ENCODE peak calls at places on chromosomes 4 and X, in seven cellular contexts. One of them, this sample, is unnamed.

GRCh38 chrX:11352296-11352741 is 59.1 kb downstream of the AMELX start:
- DNase-seq in left lung: no peak
- DNase-seq in aorta: no peak
- DNase-seq in lower lobe of right lung: no peak
- DNase-seq in colonic mucosa: no peak
- DNase-seq in neuronal stem cell: no peak
- DNase-seq in vagina: no peak
- DNase-seq in this sample: no peak

GRCh38 chrX:129115104-129115503 is 408.2 kb downstream of the SMARCA1 start:
- DNase-seq in aorta: no peak
- DNase-seq in lower lobe of right lung: no peak
- DNase-seq in colonic mucosa: peak; percentile 48
- DNase-seq in left lung: no peak
- DNase-seq in neuronal stem cell: no peak
- DNase-seq in vagina: no peak
- DNase-seq in this sample: peak; percentile 31

GRCh38 chr4:125397226-125397625 is 82.5 kb downstream of the FAT4 start:
- DNase-seq in lower lobe of right lung: no peak
- DNase-seq in aorta: no peak
- DNase-seq in left lung: no peak
- DNase-seq in colonic mucosa: no peak
- DNase-seq in vagina: no peak
- DNase-seq in neuronal stem cell: no peak
- DNase-seq in this sample: no peak

GRCh38 chrX:103722505-103722904 is 11.8 kb downstream of the TMEM31 start:
- DNase-seq in lower lobe of right lung: no peak
- DNase-seq in colonic mucosa: no peak
- DNase-seq in vagina: no peak
- DNase-seq in neuronal stem cell: no peak
- DNase-seq in left lung: no peak
- DNase-seq in aorta: no peak
- DNase-seq in this sample: no peak

GRCh38 chrX:47245156-47245555 is 12.3 kb downstream of the USP11 start:
- DNase-seq in lower lobe of right lung: no peak
- DNase-seq in vagina: no peak
- DNase-seq in left lung: no peak
- DNase-seq in aorta: no peak
- DNase-seq in neuronal stem cell: no peak
- DNase-seq in colonic mucosa: no peak
- DNase-seq in this sample: no peak

GRCh38 chr4:3765271-3766206 is 646 bp upstream of the ADRA2C start:
- DNase-seq in left lung: no peak
- DNase-seq in neuronal stem cell: peak; percentile 61
- DNase-seq in lower lobe of right lung: no peak
- DNase-seq in vagina: no peak
- DNase-seq in colonic mucosa: peak; percentile 26
- DNase-seq in aorta: peak; percentile 80
- DNase-seq in this sample: no peak

GRCh38 chr4:142549726-142550463 is 296.2 kb downstream of the INPP4B start:
- DNase-seq in vagina: no peak
- DNase-seq in aorta: no peak
- DNase-seq in left lung: no peak
- DNase-seq in colonic mucosa: no peak
- DNase-seq in lower lobe of right lung: no peak
- DNase-seq in neuronal stem cell: no peak
- DNase-seq in this sample: no peak

GRCh38 chr4:177718514-177718913 is 276.3 kb upstream of the AGA start:
- DNase-seq in aorta: no peak
- DNase-seq in vagina: no peak
- DNase-seq in neuronal stem cell: no peak
- DNase-seq in colonic mucosa: no peak
- DNase-seq in left lung: no peak
- DNase-seq in lower lobe of right lung: no peak
- DNase-seq in this sample: no peak

GRCh38 chr4:155769092-155769491 is 10.3 kb downstream of the GUCY1B1 start:
- DNase-seq in colonic mucosa: no peak
- DNase-seq in neuronal stem cell: no peak
- DNase-seq in left lung: no peak
- DNase-seq in aorta: no peak
- DNase-seq in vagina: no peak
- DNase-seq in lower lobe of right lung: no peak
- DNase-seq in this sample: no peak

GRCh38 chrX:109841869-109842579 is 109.0 kb upstream of the ACSL4 start:
- DNase-seq in left lung: no peak
- DNase-seq in vagina: no peak
- DNase-seq in lower lobe of right lung: no peak
- DNase-seq in aorta: no peak
- DNase-seq in neuronal stem cell: no peak
- DNase-seq in colonic mucosa: no peak
- DNase-seq in this sample: no peak

GRCh38 chr4:92522371-92522770 is 218.6 kb downstream of the GRID2 start:
- DNase-seq in lower lobe of right lung: no peak
- DNase-seq in neuronal stem cell: no peak
- DNase-seq in aorta: no peak
- DNase-seq in left lung: no peak
- DNase-seq in colonic mucosa: no peak
- DNase-seq in vagina: no peak
- DNase-seq in this sample: no peak

GRCh38 chr4:48958582-48958981 is 27.5 kb upstream of the CWH43 start:
- DNase-seq in aorta: no peak
- DNase-seq in vagina: no peak
- DNase-seq in neuronal stem cell: no peak
- DNase-seq in colonic mucosa: no peak
- DNase-seq in left lung: no peak
- DNase-seq in lower lobe of right lung: no peak
- DNase-seq in this sample: no peak

GRCh38 chrX:112941209-112941788 is 100.7 kb upstream of the AMOT start:
- DNase-seq in vagina: no peak
- DNase-seq in left lung: no peak
- DNase-seq in lower lobe of right lung: no peak
- DNase-seq in neuronal stem cell: no peak
- DNase-seq in colonic mucosa: no peak
- DNase-seq in aorta: no peak
- DNase-seq in this sample: no peak

GRCh38 chr4:140090215-140090731 is 63.7 kb downstream of the MAML3 start:
- DNase-seq in colonic mucosa: no peak
- DNase-seq in neuronal stem cell: no peak
- DNase-seq in lower lobe of right lung: no peak
- DNase-seq in left lung: no peak
- DNase-seq in vagina: no peak
- DNase-seq in aorta: no peak
- DNase-seq in this sample: no peak

GRCh38 chrX:103464071-103464773 is 55.1 kb downstream of the RAB40A start:
- DNase-seq in neuronal stem cell: no peak
- DNase-seq in left lung: no peak
- DNase-seq in aorta: no peak
- DNase-seq in lower lobe of right lung: no peak
- DNase-seq in colonic mucosa: no peak
- DNase-seq in vagina: no peak
- DNase-seq in this sample: no peak

GRCh38 chr4:74480267-74480666 is 35.3 kb downstream of the AREG start:
- DNase-seq in lower lobe of right lung: no peak
- DNase-seq in colonic mucosa: no peak
- DNase-seq in aorta: no peak
- DNase-seq in left lung: no peak
- DNase-seq in vagina: no peak
- DNase-seq in neuronal stem cell: no peak
- DNase-seq in this sample: no peak

GRCh38 chrX:75181721-75182120 is 25.6 kb upstream of the ABCB7 start:
- DNase-seq in colonic mucosa: no peak
- DNase-seq in neuronal stem cell: no peak
- DNase-seq in left lung: no peak
- DNase-seq in vagina: no peak
- DNase-seq in aorta: no peak
- DNase-seq in lower lobe of right lung: no peak
- DNase-seq in this sample: no peak

DNA sequence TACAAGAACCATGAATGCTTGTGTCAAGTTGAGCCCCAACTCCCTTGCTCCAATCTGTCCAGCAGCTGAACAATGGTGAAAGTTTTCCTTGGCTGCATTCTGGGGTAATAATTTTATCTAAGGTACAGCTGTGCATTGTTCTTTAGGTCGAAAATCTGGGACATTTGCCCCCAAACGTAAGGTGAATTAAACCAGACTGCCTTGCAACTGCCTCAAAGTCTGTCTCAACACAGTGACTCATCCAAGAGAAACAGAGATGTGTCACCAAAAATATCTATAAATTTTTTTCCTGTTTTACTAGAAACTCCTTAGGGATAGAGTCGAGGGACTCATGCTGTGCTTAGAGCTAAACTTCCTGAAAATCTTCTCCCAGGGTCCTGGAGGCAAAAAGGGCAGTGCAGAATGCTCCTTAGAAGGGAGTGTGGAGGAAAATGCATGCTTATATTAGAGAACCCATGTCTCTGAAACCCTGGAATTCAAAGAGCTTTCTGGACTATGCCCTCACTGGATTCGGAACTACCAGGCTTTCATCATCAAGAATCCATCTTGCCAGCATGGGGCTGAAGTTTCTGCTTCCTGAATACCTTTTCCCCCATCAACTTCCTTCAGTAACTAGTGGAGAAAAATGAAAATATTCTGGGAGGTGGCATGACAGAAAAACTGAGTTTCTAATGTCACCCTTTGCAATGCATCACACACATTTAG is 115.7 kb downstream of the PALLD start:
- DNase-seq in lower lobe of right lung: no peak
- DNase-seq in colonic mucosa: no peak
- DNase-seq in left lung: no peak
- DNase-seq in neuronal stem cell: no peak
- DNase-seq in aorta: no peak
- DNase-seq in vagina: no peak
- DNase-seq in this sample: no peak
- H3K27ac ChIP-seq in lower lobe of right lung: no peak overlapping the region
- H3K27ac ChIP-seq in colonic mucosa: no peak overlapping the region
- H3K27ac ChIP-seq in left lung: no peak overlapping the region
- H3K27ac ChIP-seq in neuronal stem cell: no peak overlapping the region
- H3K27ac ChIP-seq in aorta: no peak overlapping the region
- H3K27ac ChIP-seq in vagina: no peak overlapping the region
- H3K27ac ChIP-seq in this sample: no peak overlapping the region

DNA sequence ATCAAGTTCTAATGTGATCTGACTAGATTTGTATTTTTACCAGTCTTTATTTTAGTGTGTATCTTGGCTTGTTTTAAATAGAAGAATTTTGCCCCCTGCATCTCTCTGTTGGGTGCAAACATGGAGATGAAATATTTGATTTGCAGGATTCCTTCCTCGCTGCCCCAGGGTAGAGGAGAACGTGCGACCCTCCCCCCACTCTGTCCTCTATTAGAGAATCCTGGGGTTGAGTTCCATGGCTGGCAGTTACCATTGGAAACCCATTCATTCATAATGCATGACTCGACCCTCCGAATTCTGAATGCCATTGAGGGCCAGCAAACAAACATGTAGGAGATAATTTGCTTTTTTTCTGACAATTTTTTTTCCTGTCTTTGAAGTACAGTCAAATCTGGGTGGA is 53.7 kb downstream of the TRIM2 start:
- DNase-seq in lower lobe of right lung: no peak
- DNase-seq in left lung: no peak
- DNase-seq in neuronal stem cell: no peak
- DNase-seq in colonic mucosa: no peak
- DNase-seq in aorta: no peak
- DNase-seq in vagina: no peak
- DNase-seq in this sample: no peak
- H3K4me1 ChIP-seq in lower lobe of right lung: no peaks in the 10 kb centered on the region
- H3K4me1 ChIP-seq in left lung: no peaks in the 10 kb centered on the region
- H3K4me1 ChIP-seq in neuronal stem cell: peaks cover 6% of the 10 kb centered on the region
- H3K4me1 ChIP-seq in colonic mucosa: no peaks in the 10 kb centered on the region
- H3K4me1 ChIP-seq in aorta: no peaks in the 10 kb centered on the region
- H3K4me1 ChIP-seq in vagina: peaks cover 24% of the 10 kb centered on the region
- H3K4me1 ChIP-seq in this sample: peaks cover 12% of the 10 kb centered on the region

GRCh38 chr4:26893491-26893890 is 32.9 kb downstream of the STIM2 start:
- DNase-seq in left lung: no peak
- DNase-seq in lower lobe of right lung: no peak
- DNase-seq in aorta: no peak
- DNase-seq in colonic mucosa: no peak
- DNase-seq in neuronal stem cell: no peak
- DNase-seq in vagina: no peak
- DNase-seq in this sample: no peak

GRCh38 chr4:26891867-26892266 is 31.2 kb downstream of the STIM2 start:
- DNase-seq in colonic mucosa: no peak
- DNase-seq in vagina: no peak
- DNase-seq in lower lobe of right lung: no peak
- DNase-seq in left lung: no peak
- DNase-seq in aorta: no peak
- DNase-seq in neuronal stem cell: no peak
- DNase-seq in this sample: no peak

GRCh38 chr4:26891054-26891453 is 30.4 kb downstream of the STIM2 start:
- DNase-seq in neuronal stem cell: no peak
- DNase-seq in colonic mucosa: no peak
- DNase-seq in aorta: no peak
- DNase-seq in vagina: no peak
- DNase-seq in left lung: no peak
- DNase-seq in lower lobe of right lung: no peak
- DNase-seq in this sample: no peak

GRCh38 chr4:26896636-26897035 is 36.0 kb downstream of the STIM2 start:
- DNase-seq in aorta: no peak
- DNase-seq in colonic mucosa: no peak
- DNase-seq in neuronal stem cell: no peak
- DNase-seq in lower lobe of right lung: no peak
- DNase-seq in vagina: no peak
- DNase-seq in left lung: no peak
- DNase-seq in this sample: no peak

GRCh38 chr4:26892480-26893150 is 32.0 kb downstream of the STIM2 start:
- DNase-seq in lower lobe of right lung: no peak
- DNase-seq in aorta: no peak
- DNase-seq in left lung: no peak
- DNase-seq in colonic mucosa: no peak
- DNase-seq in neuronal stem cell: no peak
- DNase-seq in vagina: no peak
- DNase-seq in this sample: no peak
- H3K27ac ChIP-seq in lower lobe of right lung: no peak overlapping the region
- H3K27ac ChIP-seq in aorta: no peak overlapping the region
- H3K27ac ChIP-seq in left lung: no peak overlapping the region
- H3K27ac ChIP-seq in colonic mucosa: no peak overlapping the region
- H3K27ac ChIP-seq in neuronal stem cell: no peak overlapping the region
- H3K27ac ChIP-seq in vagina: no peak overlapping the region
- H3K27ac ChIP-seq in this sample: no peak overlapping the region

DNA sequence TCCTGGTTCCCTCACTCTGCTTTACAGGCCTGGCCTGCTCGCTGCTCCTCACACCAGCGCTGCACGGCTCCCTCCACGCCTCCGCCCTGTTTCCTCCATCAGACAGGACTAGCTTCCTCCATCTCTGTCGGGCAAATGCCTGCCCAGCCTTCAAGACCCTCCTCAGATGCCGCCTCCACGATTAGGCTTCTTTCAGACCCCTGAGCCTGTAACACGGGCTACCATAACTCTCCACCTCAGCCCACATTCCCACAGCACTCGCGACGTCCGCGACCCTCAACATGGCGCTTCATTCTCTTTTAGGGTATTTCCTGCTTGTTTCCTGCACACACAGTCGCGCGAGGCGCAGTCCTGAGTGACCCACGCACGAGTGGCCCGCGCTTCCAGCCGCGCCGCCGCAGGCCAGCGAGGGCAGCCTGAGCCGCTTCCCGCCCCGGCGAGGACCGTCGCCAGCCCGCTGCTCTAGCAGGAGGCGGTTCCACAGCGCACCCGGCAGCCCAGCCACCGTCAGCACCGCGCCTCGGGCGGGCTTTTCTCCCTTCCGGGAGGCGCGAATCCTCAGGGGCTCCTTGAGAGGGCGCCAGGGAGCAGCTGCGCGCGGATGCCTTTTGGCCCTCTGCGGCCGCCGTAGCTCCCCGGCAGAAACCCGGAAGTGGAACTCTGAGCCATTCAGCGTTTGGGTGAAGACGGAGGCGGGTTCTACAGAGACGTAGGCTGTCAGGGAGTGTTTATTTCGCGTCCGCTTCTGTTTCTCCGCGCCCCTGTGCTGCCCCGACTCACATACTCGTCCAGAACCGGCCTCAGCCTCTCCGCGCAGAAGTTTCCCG is at the start of gene FRG1:
- DNase-seq in neuronal stem cell: peak; percentile 87
- DNase-seq in lower lobe of right lung: peak; percentile 96
- DNase-seq in vagina: peak; percentile 97
- DNase-seq in left lung: peak; percentile 100
- DNase-seq in colonic mucosa: peak; percentile 95
- DNase-seq in aorta: peak; percentile 97
- DNase-seq in this sample: peak; percentile 76
- H3K4me1 ChIP-seq in neuronal stem cell: no peaks in the 10 kb centered on the region
- H3K4me1 ChIP-seq in lower lobe of right lung: peaks cover 28% of the 10 kb centered on the region
- H3K4me1 ChIP-seq in vagina: peaks cover 37% of the 10 kb centered on the region
- H3K4me1 ChIP-seq in left lung: peaks cover 5% of the 10 kb centered on the region
- H3K4me1 ChIP-seq in colonic mucosa: no peaks in the 10 kb centered on the region
- H3K4me1 ChIP-seq in aorta: no peaks in the 10 kb centered on the region
- H3K4me1 ChIP-seq in this sample: no peaks in the 10 kb centered on the region